ENCODE peak calls at places on chromosomes 12 and 14, in nine cellular contexts. R is NK-92 treated with Interleukin-12 subunit alpha and Interleukin-12 subunit beta, amount 100 ng/mL, for 24 hours; M is amygdala; Q is right lobe of liver; V is LHCN-M2; Y is AG09309; I is tibial artery; A is activated gamma-delta T cell treated with Interleukin-2 at 50 U/mL for 16 hours; G is amniotic stem cell. H is an unnamed sample.

GRCh38 chr14:67240168-67240932 is 885 bp upstream of the PALS1 start:
- DNase-seq in R (no peak), M (peak), Q (peak), V (peak), Y (no peak), I (peak), A (peak), G (no peak), H (peak)

GRCh38 chr12:57089259-57090245 is 638 bp downstream of the NAB2 start:
- DNase-seq in R (no peak), M (peak), Q (peak), V (peak), Y (no peak), I (peak), A (peak), G (no peak), H (no peak)

GRCh38 chr12:102736328-102736727 is 180.7 kb downstream of the PAH start:
- DNase-seq in R (no peak), M (no peak), Q (no peak), V (no peak), Y (no peak), I (no peak), A (no peak), G (no peak), H (no peak)

GRCh38 chr14:91417134-91417982 is at the start of gene CCDC88C:
- DNase-seq in R (peak), M (no peak), Q (peak), V (no peak), Y (no peak), I (peak), A (peak), G (no peak), H (peak)

GRCh38 chr12:84791444-84791843 is 121.2 kb downstream of the SLC6A15 start:
- DNase-seq in R (no peak), M (no peak), Q (no peak), V (no peak), Y (no peak), I (no peak), A (no peak), G (no peak), H (no peak)

GRCh38 chr12:106675651-106676435 is 93.0 kb downstream of the RFX4 start:
- DNase-seq in R (no peak), M (no peak), Q (no peak), V (no peak), Y (no peak), I (no peak), A (no peak), G (no peak), H (no peak)

GRCh38 chr14:76305474-76305826 is 70.5 kb upstream of the ESRRB start:
- DNase-seq in R (no peak), M (no peak), Q (no peak), V (no peak), Y (no peak), I (no peak), A (no peak), G (no peak), H (no peak)

GRCh38 chr12:58008658-58009057 is 67.3 kb downstream of the ATP23 start:
- DNase-seq in R (no peak), M (no peak), Q (no peak), V (no peak), Y (no peak), I (no peak), A (no peak), G (no peak), H (no peak)

GRCh38 chr12:131829351-131829794 is 1.2 kb downstream of the MMP17 start:
- DNase-seq in R (no peak), M (no peak), Q (no peak), V (peak), Y (no peak), I (no peak), A (no peak), G (no peak), H (no peak)

GRCh38 chr14:80213602-80214001 is 2.3 kb upstream of the DIO2 start:
- DNase-seq in R (peak), M (no peak), Q (no peak), V (peak), Y (peak), I (peak), A (no peak), G (no peak), H (peak)

GRCh38 chr12:3837049-3837448 is 36.1 kb downstream of the PARP11 start:
- DNase-seq in R (no peak), M (no peak), Q (no peak), V (no peak), Y (no peak), I (no peak), A (no peak), G (no peak), H (no peak)

GRCh38 chr14:66240112-66240511 is 246.1 kb upstream of the CCDC196 start:
- DNase-seq in R (no peak), M (no peak), Q (no peak), V (no peak), Y (no peak), I (no peak), A (no peak), G (no peak), H (no peak)

GRCh38 chr12:127548123-127548553 is 718.8 kb upstream of the TMEM132C start:
- DNase-seq in R (no peak), M (no peak), Q (no peak), V (peak), Y (peak), I (no peak), A (no peak), G (peak), H (no peak)

GRCh38 chr14:101476258-101476930 is 84.9 kb upstream of the DIO3 start:
- DNase-seq in R (no peak), M (no peak), Q (peak), V (no peak), Y (no peak), I (peak), A (no peak), G (no peak), H (no peak)

GRCh38 chr12:63420206-63420644 is 248.1 kb downstream of the DPY19L2 start:
- DNase-seq in R (peak), M (no peak), Q (peak), V (peak), Y (peak), I (no peak), A (no peak), G (peak), H (peak)

GRCh38 chr12:109497675-109498074 is 20.2 kb downstream of the UBE3B start:
- DNase-seq in R (no peak), M (no peak), Q (no peak), V (peak), Y (no peak), I (no peak), A (no peak), G (no peak), H (no peak)

GRCh38 chr12:114269153-114269552 is 136.8 kb downstream of the TBX5 start:
- DNase-seq in R (no peak), M (no peak), Q (no peak), V (no peak), Y (no peak), I (no peak), A (no peak), G (no peak), H (no peak)

H was measured in NCI-H1694.